ENCODE peak calls at places on chromosomes 6 and 20, in ten cellular contexts. Y, H, P, F, C, E, K, W, X and U are unnamed samples.

GRCh38 chr6:16511048-16511660 is 250.1 kb downstream of the ATXN1 start:
- DNase-seq in Y (no peak), H (no peak), P (no peak), F (peak; percentile 65), C (peak; percentile 34), E (no peak), K (peak; percentile 45), W (no peak), X (no peak), U (peak; percentile 63)

GRCh38 chr6:54681987-54682386 is 164.6 kb upstream of the FAM83B start:
- DNase-seq in Y (no peak), H (peak; percentile 8), P (no peak), F (peak; percentile 62), C (no peak), E (no peak), K (peak; percentile 28), W (peak; percentile 12), X (no peak), U (peak; percentile 85)

GRCh38 chr20:44079968-44080560 is 106.9 kb downstream of the JPH2 start:
- DNase-seq in Y (no peak), H (no peak), P (no peak), F (peak; percentile 34), C (no peak), E (no peak), K (no peak), W (no peak), X (peak; percentile 51), U (no peak)

GRCh38 chr6:36925809-36926208 is 28.7 kb upstream of the PI16 start:
- DNase-seq in Y (no peak), H (no peak), P (no peak), F (no peak), C (no peak), E (no peak), K (no peak), W (no peak), X (no peak), U (no peak)

GRCh38 chr20:13271098-13271497 is 50.0 kb downstream of the ISM1 start:
- DNase-seq in Y (no peak), H (no peak), P (no peak), F (no peak), C (no peak), E (no peak), K (no peak), W (no peak), X (no peak), U (no peak)

GRCh38 chr20:50517817-50518154 is 7.6 kb downstream of the PTPN1 start:
- DNase-seq in Y (no peak), H (no peak), P (no peak), F (no peak), C (no peak), E (no peak), K (no peak), W (no peak), X (no peak), U (no peak)

GRCh38 chr20:43955244-43956191 is 40.9 kb downstream of the TOX2 start:
- DNase-seq in Y (no peak), H (peak; percentile 90), P (no peak), F (peak; percentile 97), C (peak; percentile 25), E (no peak), K (peak; percentile 94), W (peak; percentile 87), X (no peak), U (peak; percentile 97)

GRCh38 chr6:115271434-115271833 is 789.3 kb downstream of the FRK start:
- DNase-seq in Y (no peak), H (no peak), P (no peak), F (no peak), C (no peak), E (no peak), K (no peak), W (no peak), X (no peak), U (no peak)

GRCh38 chr6:116090251-116090650 is 10.4 kb upstream of the NT5DC1 start:
- DNase-seq in Y (no peak), H (no peak), P (no peak), F (no peak), C (no peak), E (no peak), K (no peak), W (no peak), X (no peak), U (no peak)

GRCh38 chr6:422423-423061 is 31.0 kb downstream of the IRF4 start:
- DNase-seq in Y (no peak), H (peak; percentile 48), P (no peak), F (peak; percentile 94), C (peak; percentile 60), E (no peak), K (peak; percentile 97), W (no peak), X (no peak), U (peak; percentile 99)

GRCh38 chr20:6483727-6484126 is 283.8 kb upstream of the BMP2 start:
- DNase-seq in Y (no peak), H (no peak), P (no peak), F (no peak), C (no peak), E (no peak), K (no peak), W (no peak), X (no peak), U (no peak)

GRCh38 chr20:58010186-58010585 is 218.3 kb downstream of the ANKRD60 start:
- DNase-seq in Y (peak; percentile 13), H (no peak), P (no peak), F (no peak), C (no peak), E (no peak), K (no peak), W (no peak), X (peak; percentile 24), U (no peak)

GRCh38 chr6:123017313-123017712 is 21.3 kb downstream of the CLVS2 start:
- DNase-seq in Y (no peak), H (no peak), P (no peak), F (no peak), C (no peak), E (no peak), K (no peak), W (no peak), X (no peak), U (no peak)

GRCh38 chr20:23550227-23550626 is 18.1 kb downstream of the CST9L start:
- DNase-seq in Y (no peak), H (no peak), P (no peak), F (no peak), C (no peak), E (no peak), K (peak; percentile 81), W (no peak), X (no peak), U (no peak)

DNA sequence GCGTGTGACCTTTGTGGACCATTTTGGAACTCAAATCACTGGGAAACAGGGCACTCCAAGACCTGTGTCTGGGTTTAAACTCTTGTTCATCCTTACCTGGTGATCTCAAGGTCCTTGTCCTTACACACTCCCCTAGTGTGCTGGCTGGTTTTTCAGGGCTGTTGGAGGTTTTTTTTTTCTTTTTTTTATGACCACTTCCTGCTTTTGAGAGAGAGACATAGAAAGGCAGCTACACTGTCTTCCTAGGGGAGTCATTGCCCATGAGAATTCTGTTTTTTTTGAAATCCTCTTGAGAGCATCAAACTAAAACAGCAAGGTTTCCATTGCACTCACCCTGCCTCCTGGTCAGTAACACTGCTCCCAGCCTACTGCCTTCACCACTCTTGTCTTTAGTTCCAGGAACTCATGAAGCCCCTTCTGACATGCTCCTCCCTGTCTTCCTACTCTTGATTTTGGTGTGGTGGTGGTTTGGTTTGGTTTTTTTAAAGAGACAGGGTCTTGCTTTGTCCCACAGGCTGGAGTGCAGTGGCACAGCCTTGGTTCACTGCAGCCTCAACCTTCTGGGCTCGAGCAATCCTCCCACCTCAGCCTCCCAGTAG is 28.6 kb downstream of the PRPH2 start:
- DNase-seq in Y (no peak), H (no peak), P (no peak), F (no peak), C (no peak), E (no peak), K (no peak), W (no peak), X (no peak), U (no peak)
- H3K4me3 ChIP-seq in Y (no peak overlapping the region), H (no peak overlapping the region), P (no peak overlapping the region), F (no peak overlapping the region), C (no peak overlapping the region), E (no peak overlapping the region), K (no peak overlapping the region), W (no peak overlapping the region), X (no peak overlapping the region), U (no peak overlapping the region)

GRCh38 chr6:2938632-2939083 is 32.7 kb downstream of the SERPINB6 start:
- DNase-seq in Y (peak; percentile 52), H (no peak), P (no peak), F (no peak), C (peak; percentile 54), E (no peak), K (no peak), W (peak; percentile 86), X (peak; percentile 55), U (no peak)
- TF ChIP-seq CTCF in Y (peak; percentile 27), H (no peak), P (no peak), F (no peak), C (peak; percentile 45), E (no peak), K (no peak), W (peak; percentile 66), X (no peak), U (no peak)

DNA sequence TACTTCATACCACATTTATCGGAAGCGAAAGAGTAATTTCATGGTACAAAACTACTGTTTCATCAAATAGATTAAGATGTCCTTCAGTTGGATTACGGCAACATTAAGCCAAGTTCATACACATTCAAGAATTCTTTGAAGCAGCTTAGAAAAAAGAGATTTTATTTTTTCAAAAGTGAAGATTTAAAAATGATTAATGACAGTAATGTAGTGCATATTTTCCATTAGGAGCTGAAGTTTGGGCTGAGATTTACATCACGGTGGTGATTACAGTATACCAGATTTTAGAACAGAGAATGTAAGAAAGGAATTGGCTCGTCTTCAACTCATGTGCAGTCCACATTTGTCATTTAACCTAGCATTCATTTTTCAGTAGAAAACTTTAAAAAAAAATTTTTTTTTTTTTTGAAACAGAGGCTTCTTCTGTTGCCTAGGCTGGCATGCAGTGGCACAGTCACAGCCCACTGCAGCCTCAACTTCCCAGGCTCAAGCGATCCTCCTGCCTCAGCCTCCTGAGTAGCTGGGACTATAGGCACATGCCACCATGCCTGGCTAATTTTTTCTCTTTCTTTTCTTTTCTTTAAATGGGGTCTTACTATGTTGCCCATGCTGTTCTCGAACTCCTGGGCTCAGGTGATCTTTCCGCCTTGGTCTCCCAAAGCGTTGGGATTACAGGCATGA is 1.9 kb downstream of the SYNJ2 start:
- DNase-seq in Y (no peak), H (no peak), P (no peak), F (peak; percentile 42), C (no peak), E (peak; percentile 39), K (no peak), W (no peak), X (no peak), U (peak; percentile 35)
- H3K4me3 ChIP-seq in Y (peak overlapping the region; percentile 71), H (peak overlapping the region; percentile 88), P (no peak overlapping the region), F (peak overlapping the region; percentile 74), C (no peak overlapping the region), E (no peak overlapping the region), K (no peak overlapping the region), W (no peak overlapping the region), X (peak overlapping the region; percentile 77), U (peak overlapping the region; percentile 64)

DNA sequence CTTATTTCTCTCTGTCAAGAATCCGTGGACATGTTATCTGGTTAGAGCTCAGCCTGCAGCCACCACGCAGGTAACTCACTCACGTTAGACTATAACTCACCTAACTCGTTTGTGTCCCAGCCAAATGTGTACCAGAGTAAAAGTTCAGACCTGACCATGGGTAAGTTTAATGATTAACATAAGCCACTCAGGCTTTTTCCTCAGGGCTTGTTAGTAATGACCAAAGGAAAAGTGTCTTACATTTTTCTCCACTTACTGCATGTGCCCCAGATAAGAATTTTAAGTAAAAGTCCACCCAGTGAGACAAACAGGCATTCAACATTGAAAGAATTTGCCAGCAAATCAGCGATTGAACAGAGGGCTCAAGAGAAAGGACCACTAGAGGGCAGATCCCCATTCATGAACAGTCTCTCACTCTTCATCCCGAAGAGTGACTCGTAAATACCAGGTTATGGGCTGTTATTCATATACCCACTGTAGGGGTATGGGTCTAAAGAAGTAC is at the start of gene PKHD1:
- DNase-seq in Y (peak; percentile 55), H (no peak), P (no peak), F (no peak), C (peak; percentile 74), E (no peak), K (peak; percentile 54), W (peak; percentile 34), X (no peak), U (peak; percentile 18)
- TF ChIP-seq CTCF in Y (peak; percentile 36), H (peak; percentile 38), P (no peak), F (peak; percentile 32), C (peak; percentile 69), E (no peak), K (peak; percentile 58), W (peak; percentile 61), X (no peak), U (peak; percentile 39)